ENCODE peak calls at places on chromosomes 2 and 18, in ten cellular contexts. F, C, P, K, U, H, X, E, Z and I are unnamed samples.
A peak's percentile ranks its signal among the peaks of the same experiment; 100 is the strongest.

GRCh38 chr2:26606847-26607190 is 34.3 kb downstream of the CIB4 start:
- DNase-seq in K (no peak), C (no peak), E (no peak), Z (peak; percentile 35), U (no peak), X (no peak), H (no peak), P (no peak), F (no peak), I (peak; percentile 78)

GRCh38 chr18:33839452-33840225 is 261.6 kb downstream of the ASXL3 start:
- DNase-seq in F (peak; percentile 68), E (no peak), Z (no peak), P (peak; percentile 70), C (no peak), U (no peak), X (peak; percentile 18), K (no peak), H (no peak), I (peak; percentile 71)

GRCh38 chr2:207133862-207134519 is 31.8 kb downstream of the KLF7 start:
- DNase-seq in K (no peak), H (peak; percentile 81), C (peak; percentile 64), U (no peak), E (no peak), F (no peak), X (peak; percentile 91), P (peak; percentile 16), Z (no peak), I (peak; percentile 81)

GRCh38 chr2:187915810-187916209 is 361.6 kb upstream of the TFPI start:
- DNase-seq in C (no peak), X (no peak), U (no peak), P (no peak), H (no peak), K (no peak), F (no peak), E (no peak), Z (no peak), I (no peak)

GRCh38 chr2:152587187-152587947 is 129.9 kb downstream of the PRPF40A start:
- DNase-seq in C (no peak), E (no peak), X (no peak), P (no peak), Z (no peak), K (no peak), F (no peak), U (no peak), H (no peak), I (peak; percentile 64)

GRCh38 chr2:109123586-109124201 is 5.3 kb upstream of the SH3RF3 start:
- DNase-seq in K (no peak), F (no peak), P (no peak), E (no peak), Z (peak; percentile 9), H (no peak), X (no peak), C (no peak), U (no peak), I (no peak)

GRCh38 chr2:84704505-84705244 is 176.2 kb downstream of the TRABD2A start:
- DNase-seq in U (no peak), E (no peak), P (no peak), K (no peak), X (no peak), F (no peak), Z (no peak), C (peak; percentile 43), H (no peak), I (no peak)

GRCh38 chr2:36404312-36404711 is 48.7 kb downstream of the CRIM1 start:
- DNase-seq in Z (no peak), X (peak; percentile 87), E (no peak), C (peak; percentile 36), U (no peak), F (no peak), H (no peak), K (no peak), P (no peak), I (peak; percentile 74)

GRCh38 chr18:2466978-2467377 is 104.3 kb downstream of the METTL4 start:
- DNase-seq in X (no peak), C (no peak), E (no peak), U (no peak), K (no peak), H (no peak), P (no peak), F (no peak), Z (no peak), I (no peak)

GRCh38 chr18:29321561-29321960 is 1144.6 kb upstream of the CDH2 start:
- DNase-seq in K (no peak), U (no peak), C (no peak), P (no peak), F (no peak), H (no peak), E (no peak), Z (no peak), X (no peak), I (peak; percentile 61)

GRCh38 chr2:149860276-149860921 is 272.8 kb upstream of the MMADHC start:
- DNase-seq in H (peak; percentile 85), Z (no peak), C (peak; percentile 71), U (no peak), F (no peak), P (no peak), K (no peak), X (peak; percentile 92), E (no peak), I (no peak)

GRCh38 chr18:79008356-79008940 is 28.8 kb downstream of the SALL3 start:
- DNase-seq in F (no peak), U (no peak), H (no peak), C (no peak), K (no peak), P (no peak), E (no peak), X (no peak), Z (no peak), I (no peak)

GRCh38 chr2:26925100-26925791 is 45.2 kb upstream of the MAPRE3 start:
- DNase-seq in U (no peak), P (peak; percentile 69), X (no peak), C (no peak), H (no peak), Z (no peak), F (no peak), E (no peak), K (no peak), I (no peak)

GRCh38 chr18:76351961-76352581 is 143.0 kb downstream of the ZNF516 start:
- DNase-seq in K (no peak), U (no peak), H (peak; percentile 20), X (peak; percentile 6), P (no peak), C (peak; percentile 51), E (no peak), Z (no peak), F (no peak), I (peak; percentile 62)

GRCh38 chr2:96663829-96664228 is 21.3 kb downstream of the FER1L5 start:
- DNase-seq in K (no peak), E (no peak), X (no peak), C (peak; percentile 54), Z (no peak), P (no peak), U (no peak), F (no peak), H (no peak), I (no peak)

GRCh38 chr2:235978022-235978421 is 190.2 kb downstream of the GBX2 start:
- DNase-seq in F (no peak), K (no peak), C (no peak), H (no peak), P (no peak), E (no peak), Z (no peak), X (no peak), U (no peak), I (no peak)

GRCh38 chr2:144479138-144479537 is 40.8 kb downstream of the ZEB2 start:
- DNase-seq in X (peak; percentile 64), Z (no peak), H (peak; percentile 54), P (no peak), F (no peak), K (no peak), C (no peak), E (no peak), U (no peak), I (peak; percentile 10)

GRCh38 chr2:209311948-209312347 is 111.9 kb upstream of the MAP2 start:
- DNase-seq in U (no peak), C (no peak), X (no peak), K (no peak), E (no peak), P (no peak), Z (no peak), H (no peak), F (no peak), I (no peak)

GRCh38 chr2:105114551-105114950 is 76.7 kb downstream of the MRPS9 start:
- DNase-seq in X (peak; percentile 53), K (no peak), F (peak; percentile 45), H (peak; percentile 40), E (peak; percentile 16), C (no peak), Z (no peak), U (no peak), P (peak; percentile 74), I (peak; percentile 55)

GRCh38 chr18:46250084-46250811 is 146.1 kb downstream of the HAUS1 start:
- DNase-seq in H (peak; percentile 87), Z (no peak), E (peak; percentile 73), P (no peak), X (peak; percentile 96), U (peak; percentile 23), K (no peak), C (no peak), F (no peak), I (peak; percentile 99)

GRCh38 chr2:214341636-214342035 is 69.2 kb upstream of the VWC2L start:
- DNase-seq in X (no peak), P (no peak), U (no peak), H (no peak), Z (no peak), C (no peak), F (no peak), K (no peak), E (no peak), I (peak; percentile 55)

GRCh38 chr18:70423988-70424387 is 135.1 kb downstream of the SOCS6 start:
- DNase-seq in E (no peak), Z (no peak), C (no peak), P (peak; percentile 20), K (peak; percentile 2), F (no peak), H (no peak), U (no peak), X (peak; percentile 52), I (peak; percentile 88)

GRCh38 chr18:48868468-48869466 is 82.0 kb downstream of the SMAD7 start:
- DNase-seq in F (no peak), X (no peak), P (no peak), E (peak; percentile 9), U (no peak), C (no peak), K (no peak), Z (peak; percentile 59), H (no peak), I (no peak)

GRCh38 chr2:165193178-165193777 is 10.6 kb downstream of the SCN3A start:
- DNase-seq in K (no peak), F (no peak), P (no peak), E (no peak), Z (no peak), H (no peak), U (no peak), C (no peak), X (no peak), I (no peak)

GRCh38 chr2:47063159-47063930 is 91.8 kb downstream of the STPG4 start:
- DNase-seq in U (no peak), E (no peak), X (peak; percentile 58), P (no peak), Z (no peak), F (no peak), H (no peak), C (no peak), K (no peak), I (no peak)

GRCh38 chr2:10192392-10192791 is 69.9 kb downstream of the RRM2 start:
- DNase-seq in U (no peak), X (no peak), E (no peak), P (no peak), K (no peak), H (no peak), C (no peak), Z (no peak), F (no peak), I (no peak)

GRCh38 chr2:240000671-240001070 is 24.5 kb downstream of the NDUFA10 start:
- DNase-seq in P (no peak), H (no peak), C (no peak), U (no peak), E (no peak), F (no peak), K (no peak), X (no peak), Z (no peak), I (no peak)

GRCh38 chr2:58428553-58429284 is 187.6 kb upstream of the FANCL start:
- DNase-seq in H (no peak), U (no peak), X (peak; percentile 26), E (no peak), Z (no peak), F (peak; percentile 74), K (peak; percentile 52), C (no peak), P (peak; percentile 88), I (no peak)